ENCODE peak calls at places on chromosome 21, in five cellular contexts. J is AG10803; Z is activated gamma-delta T cell treated with Interleukin-2 at 50 U/mL for 16 hours; R is stimulated activated CD8-positive, alpha-beta memory T cell treated with anti-CD3 and anti-CD28 coated beads, Interleukin-4, amount 100 ng/mL, for 4 hours; N is activated naive CD8-positive, alpha-beta T cell treated with anti-CD3 and anti-CD28 coated beads for 36 hours. M is an unnamed sample.

GRCh38 chr21:15355066-15355465 is 290.3 kb upstream of the NRIP1 start:
- DNase-seq in J (no peak), Z (no peak), N (no peak), R (no peak), M (no peak)

GRCh38 chr21:41833138-41834115 is 45.7 kb downstream of the PRDM15 start:
- DNase-seq in N (no peak), Z (no peak), R (no peak), J (no peak), M (no peak)

GRCh38 chr21:17497345-17497744 is 15.5 kb upstream of the CXADR start:
- DNase-seq in N (no peak), R (no peak), J (no peak), Z (no peak), M (no peak)

GRCh38 chr21:36917487-36918158 is 48.8 kb downstream of the HLCS start:
- DNase-seq in Z (no peak), R (no peak), J (peak), N (no peak), M (no peak)

GRCh38 chr21:45055861-45056260 is 18.5 kb upstream of the ADARB1 start:
- DNase-seq in N (no peak), R (no peak), J (peak), Z (no peak), M (no peak)

GRCh38 chr21:30430170-30430655 is at the start of gene KRTAP13-4:
- DNase-seq in R (no peak), Z (no peak), J (no peak), N (no peak), M (no peak)

GRCh38 chr21:17688912-17689874 is 76.5 kb upstream of the BTG3 start:
- DNase-seq in J (no peak), Z (peak), R (peak), N (peak), M (peak)

GRCh38 chr21:28126521-28127317 is 866.0 kb downstream of the LTN1 start:
- DNase-seq in N (no peak), Z (no peak), R (no peak), J (peak), M (no peak)

GRCh38 chr21:42061866-42062542 is 9.1 kb upstream of the UMODL1 start:
- DNase-seq in J (no peak), R (peak), N (peak), Z (peak), M (no peak)

GRCh38 chr21:35026617-35027557 is 22.2 kb downstream of the RUNX1 start:
- DNase-seq in J (peak), R (peak), N (peak), Z (peak), M (peak)

GRCh38 chr21:36960676-36961284 is 5.7 kb downstream of the HLCS start:
- DNase-seq in N (no peak), Z (no peak), R (no peak), J (no peak), M (no peak)

GRCh38 chr21:44666401-44667320 is at the start of gene KRTAP12-2:
- DNase-seq in R (no peak), Z (no peak), J (no peak), N (no peak), M (no peak)

GRCh38 chr21:35139382-35139715 is 90.2 kb upstream of the RUNX1 start:
- DNase-seq in R (no peak), N (peak), Z (no peak), J (no peak), M (no peak)

GRCh38 chr21:33657124-33657842 is 15.0 kb downstream of the ITSN1 start:
- DNase-seq in N (no peak), R (no peak), Z (no peak), J (no peak), M (no peak)

GRCh38 chr21:42343101-42343500 is 7.7 kb downstream of the TFF2 start:
- DNase-seq in N (no peak), J (no peak), Z (no peak), R (no peak), M (no peak)

GRCh38 chr21:38542263-38542662 is 44.0 kb upstream of the ERG start:
- DNase-seq in Z (no peak), R (no peak), J (no peak), N (no peak), M (no peak)

GRCh38 chr21:41481191-41481590 is 26.8 kb downstream of the TMPRSS2 start:
- DNase-seq in J (peak), N (no peak), R (no peak), Z (no peak), M (no peak)

GRCh38 chr21:44853601-44854390 is 19.7 kb downstream of the PTTG1IP start:
- DNase-seq in Z (no peak), R (no peak), N (no peak), J (no peak), M (no peak)

GRCh38 chr21:43689556-43690337 is 29.2 kb upstream of the PDXK start:
- DNase-seq in N (no peak), Z (no peak), R (no peak), J (no peak), M (no peak)

GRCh38 chr21:36854391-36854790 is 112.1 kb downstream of the HLCS start:
- DNase-seq in J (no peak), Z (no peak), N (peak), R (no peak), M (no peak)

GRCh38 chr21:38805282-38806152 is at the start of gene ETS2:
- DNase-seq in J (peak), Z (peak), R (peak), N (peak), M (peak)

GRCh38 chr21:45421071-45421845 is 16.3 kb downstream of the COL18A1 start:
- DNase-seq in J (no peak), Z (no peak), N (no peak), R (no peak), M (no peak)

GRCh38 chr21:30044447-30045064 is 104.8 kb upstream of the GRIK1 start:
- DNase-seq in Z (no peak), N (no peak), R (no peak), J (peak), M (peak)

GRCh38 chr21:45073301-45074047 is 906 bp upstream of the ADARB1 start:
- DNase-seq in N (no peak), Z (no peak), J (peak), R (no peak), M (no peak)

M was measured in tibial nerve.